ENCODE peak calls at places on chromosomes 12 and 14, in eight cellular contexts. N is H9; H is stomach; F is CD8-positive, alpha-beta memory T cell; M is aorta; V is lower lobe of right lung; E is IMR-90; Z is prostate gland. D is an unnamed sample.

GRCh38 chr12:113112043-113112899 is 23.3 kb downstream of the RASAL1 start:
- DNase-seq in H (no peak), N (no peak), F (no peak), M (no peak), Z (no peak), E (no peak), V (no peak), D (no peak)

GRCh38 chr12:113568021-113568420 is 96.3 kb upstream of the LHX5 start:
- DNase-seq in H (no peak), E (no peak), Z (no peak), N (no peak), V (no peak), M (no peak), F (no peak), D (no peak)

GRCh38 chr12:31491819-31492598 is 98.9 kb downstream of the DENND5B start:
- DNase-seq in N (no peak), E (peak; percentile 85), Z (peak; percentile 20), H (no peak), V (no peak), M (no peak), F (no peak), D (no peak)

GRCh38 chr14:85471744-85472143 is 58.2 kb upstream of the FLRT2 start:
- DNase-seq in E (peak; percentile 94), Z (no peak), M (no peak), H (no peak), N (no peak), F (no peak), V (no peak), D (no peak)

GRCh38 chr12:103858953-103859601 is 18.0 kb upstream of the NT5DC3 start:
- DNase-seq in H (peak; percentile 42), N (no peak), Z (peak; percentile 92), F (no peak), V (no peak), E (peak; percentile 98), M (peak; percentile 88), D (no peak)

GRCh38 chr14:93655078-93655750 is 133.1 kb downstream of the PRIMA1 start:
- DNase-seq in M (no peak), V (no peak), Z (peak; percentile 50), E (peak; percentile 35), H (no peak), F (no peak), N (peak; percentile 32), D (no peak)

GRCh38 chr12:123351349-123351748 is 13.3 kb downstream of the SBNO1 start:
- DNase-seq in Z (no peak), H (no peak), V (no peak), M (no peak), E (no peak), F (no peak), N (no peak), D (no peak)

GRCh38 chr14:99749142-99749541 is 44.1 kb upstream of the EML1 start:
- DNase-seq in H (no peak), M (no peak), N (no peak), V (peak; percentile 20), F (no peak), E (no peak), Z (no peak), D (no peak)

GRCh38 chr14:104742586-104743455 is 10.1 kb upstream of the SIVA1 start:
- DNase-seq in F (no peak), M (no peak), H (no peak), V (no peak), Z (no peak), E (no peak), N (no peak), D (no peak)

GRCh38 chr14:75549169-75549568 is 26.9 kb downstream of the BATF start:
- DNase-seq in H (no peak), V (no peak), E (no peak), M (no peak), N (no peak), Z (no peak), F (no peak), D (no peak)

GRCh38 chr14:73763396-73763795 is 49.2 kb upstream of the PNMA1 start:
- DNase-seq in N (no peak), Z (peak; percentile 72), F (no peak), M (no peak), E (no peak), V (peak; percentile 18), H (no peak), D (no peak)

GRCh38 chr14:73762375-73762822 is 48.2 kb upstream of the PNMA1 start:
- DNase-seq in F (no peak), M (no peak), Z (no peak), V (no peak), H (no peak), E (no peak), N (no peak), D (no peak)

GRCh38 chr14:73761621-73762355 is 47.6 kb upstream of the PNMA1 start:
- DNase-seq in Z (no peak), V (no peak), H (no peak), M (no peak), F (no peak), E (no peak), N (no peak), D (no peak)

GRCh38 chr14:73764406-73764805 is 50.2 kb upstream of the PNMA1 start:
- DNase-seq in H (no peak), F (no peak), E (no peak), V (no peak), Z (no peak), N (no peak), M (no peak), D (no peak)

DNA sequence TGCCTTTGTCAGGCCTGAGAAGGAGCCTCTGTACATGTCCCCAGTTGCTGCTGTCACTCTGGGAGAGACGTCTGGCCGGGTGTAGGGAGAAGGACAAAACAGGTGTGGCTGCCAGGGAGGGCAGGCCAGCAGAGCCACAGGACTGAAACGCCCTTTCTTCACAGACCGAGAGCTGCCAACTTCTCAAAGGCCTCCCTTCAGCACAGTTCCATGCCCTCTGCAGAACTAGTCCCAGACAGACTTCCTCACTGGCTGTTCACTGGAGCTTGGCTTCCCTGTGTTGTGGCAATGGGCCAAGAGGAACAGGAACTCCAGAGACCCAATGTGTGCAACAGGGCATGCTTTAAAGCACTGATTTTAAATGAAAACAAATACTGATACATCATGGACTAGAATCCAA is 50.7 kb upstream of the PNMA1 start:
- DNase-seq in N (no peak), H (peak; percentile 83), F (no peak), E (no peak), V (peak; percentile 77), M (no peak), Z (peak; percentile 80), D (peak; percentile 78)
- H3K27ac ChIP-seq in N (no peak overlapping the region), H (peak overlapping the region; percentile 100), F (no peak overlapping the region), E (no peak overlapping the region), V (peak overlapping the region; percentile 100), M (no peak overlapping the region), Z (peak overlapping the region; percentile 89), D (peak overlapping the region; percentile 82)

DNA sequence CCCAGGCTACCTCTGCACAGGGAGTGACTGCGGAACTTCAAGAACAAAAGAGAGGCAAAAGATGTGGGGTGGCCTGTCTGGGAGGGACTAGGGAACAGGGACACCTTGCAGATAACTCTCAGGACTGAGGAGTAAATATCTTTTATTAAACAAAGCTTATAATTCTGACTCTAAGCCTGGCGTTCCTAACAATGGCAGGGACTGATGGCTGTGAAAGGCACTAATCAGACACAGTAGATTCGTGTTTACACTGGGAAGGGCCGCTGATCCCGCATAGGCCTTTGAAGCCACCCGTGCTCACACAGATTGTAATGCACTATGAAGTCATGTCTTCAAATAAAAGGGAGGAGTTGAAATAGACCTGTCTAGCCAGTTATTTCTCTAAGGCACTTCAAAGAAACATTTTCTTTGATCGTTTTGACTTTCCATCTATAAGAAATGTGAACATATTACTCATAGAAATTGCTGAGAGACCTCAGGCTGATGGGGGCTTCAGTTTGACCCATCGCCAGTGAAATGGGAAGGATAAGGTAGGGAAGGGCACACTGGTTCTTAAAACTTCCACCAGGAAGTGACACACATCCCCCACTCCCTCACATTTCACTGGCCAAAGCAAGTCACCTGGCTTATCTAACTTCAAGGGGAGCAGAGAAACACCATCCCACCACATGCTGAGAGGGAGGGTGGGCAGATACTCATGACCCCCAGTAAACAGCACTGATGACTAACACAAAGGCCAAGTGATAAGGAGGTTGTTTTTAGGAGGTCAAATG is 91.3 kb upstream of the EEA1 start:
- DNase-seq in E (no peak), N (no peak), M (no peak), F (no peak), V (no peak), Z (peak; percentile 82), H (peak; percentile 85), D (no peak)
- H3K4me1 ChIP-seq in E (peaks cover 3% of the 10 kb centered on the region), N (peaks cover 3% of the 10 kb centered on the region), M (no peaks in the 10 kb centered on the region), F (no peaks in the 10 kb centered on the region), V (no peaks in the 10 kb centered on the region), Z (peaks cover 11% of the 10 kb centered on the region), H (peaks cover 28% of the 10 kb centered on the region), D (no peaks in the 10 kb centered on the region)

DNA sequence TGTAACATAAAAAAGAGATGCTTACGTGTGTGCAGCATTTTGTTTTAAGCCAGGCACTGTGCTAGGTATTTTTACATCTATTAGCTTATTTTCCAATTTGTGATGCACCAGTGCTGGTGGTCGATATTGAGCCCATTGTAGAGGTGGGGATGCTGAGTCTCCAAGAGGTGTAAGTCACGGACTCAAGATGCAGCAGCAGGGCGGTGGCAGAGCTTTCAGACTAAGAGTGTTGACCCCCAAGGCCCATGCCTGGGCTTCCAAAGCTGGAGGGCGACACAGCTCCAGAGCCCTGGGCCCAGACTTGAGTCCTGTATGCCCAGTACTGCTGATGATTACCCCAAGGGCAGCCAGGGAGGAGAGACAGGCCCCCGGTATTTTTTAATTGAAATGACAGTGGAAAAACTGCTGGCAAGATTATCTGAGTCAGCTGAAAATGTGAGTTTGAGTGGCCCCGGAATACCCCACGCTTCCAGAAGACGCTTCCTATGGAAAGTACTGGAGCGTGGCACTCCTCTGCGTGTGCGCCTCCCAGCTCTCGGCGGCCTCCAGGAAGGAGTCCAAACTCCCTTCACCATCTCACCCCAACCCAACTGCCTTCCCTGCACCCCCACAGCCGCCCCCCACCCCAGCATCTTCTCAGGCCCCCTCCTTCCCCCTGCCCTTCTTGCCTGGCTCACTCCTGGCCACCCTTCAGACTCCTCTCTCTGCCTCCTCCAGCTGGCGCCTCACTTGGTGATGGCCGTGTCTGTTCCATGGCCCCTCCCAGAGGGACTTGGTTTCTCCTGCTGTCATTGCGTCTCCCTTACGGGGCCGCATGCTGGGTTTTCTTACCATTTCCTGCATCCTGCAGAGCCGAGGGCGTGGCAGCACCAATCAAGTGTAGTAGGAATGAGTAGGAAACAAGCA is 40.7 kb downstream of the ELK3 start:
- DNase-seq in E (no peak), F (no peak), H (no peak), N (no peak), M (no peak), Z (no peak), V (no peak), D (no peak)
- H3K27ac ChIP-seq in E (peak overlapping the region; percentile 54), F (no peak overlapping the region), H (peak overlapping the region; percentile 90), N (no peak overlapping the region), M (peak overlapping the region; percentile 18), Z (peak overlapping the region; percentile 60), V (peak overlapping the region; percentile 70), D (peak overlapping the region; percentile 38)

DNA sequence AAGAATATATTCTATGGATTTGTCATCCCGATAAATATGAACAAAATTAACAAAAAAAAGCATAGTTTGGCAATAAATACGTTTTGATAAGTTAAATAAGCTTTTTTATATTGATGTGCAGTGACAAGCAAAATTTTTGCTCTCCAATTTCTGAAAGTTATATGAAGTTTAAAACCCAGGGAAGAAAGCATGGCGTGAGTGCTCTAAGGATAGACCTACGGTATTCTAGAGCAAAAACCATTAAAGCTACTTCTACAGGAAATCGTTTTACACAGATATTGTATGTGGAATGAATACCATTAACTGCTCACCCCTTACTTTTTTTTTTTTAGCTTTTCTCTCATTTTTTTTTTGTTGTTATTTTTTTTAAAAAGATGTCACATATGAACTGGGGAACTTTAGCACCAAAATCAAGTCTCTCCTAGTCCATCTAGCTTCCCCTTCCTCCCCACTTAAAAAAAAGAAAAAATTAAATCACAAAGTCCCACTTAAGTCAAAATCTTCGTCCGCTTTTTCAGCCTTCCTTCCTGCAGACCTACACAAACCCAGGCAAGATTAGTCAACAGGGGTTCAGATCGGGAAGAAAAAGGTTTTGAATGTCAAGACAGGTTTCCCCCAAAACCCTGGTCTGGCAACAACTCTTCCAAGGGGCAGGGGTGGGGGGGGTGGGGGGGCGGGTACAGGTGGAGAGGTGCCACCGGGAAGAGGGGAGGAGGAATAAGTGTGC is 4.4 kb downstream of the ZFP36L1 start:
- DNase-seq in F (no peak), H (no peak), Z (no peak), M (no peak), N (no peak), E (no peak), V (no peak), D (no peak)
- H3K4me1 ChIP-seq in F (peaks cover 60% of the 10 kb centered on the region), H (peaks cover 64% of the 10 kb centered on the region), Z (no peaks in the 10 kb centered on the region), M (no peaks in the 10 kb centered on the region), N (peaks cover 2% of the 10 kb centered on the region), E (no peaks in the 10 kb centered on the region), V (peaks cover 55% of the 10 kb centered on the region), D (peaks cover 28% of the 10 kb centered on the region)